ENCODE peak calls at places on chromosomes 2 and 18, in six cellular contexts. One of them, this sample, is unnamed.

GRCh38 chr2:57890462-57890861 is 156.1 kb upstream of the VRK2 start:
- DNase-seq in AG04449: peak; percentile 38
- DNase-seq in lower lobe of right lung: no peak
- DNase-seq in mesothelial cell of epicardium: no peak
- DNase-seq in OCI-LY7: no peak
- DNase-seq in epithelial cell of proximal tubule: peak; percentile 51
- DNase-seq in this sample: no peak

GRCh38 chr18:59701272-59701671 is 4.0 kb upstream of the CCBE1 start:
- DNase-seq in AG04449: no peak
- DNase-seq in lower lobe of right lung: no peak
- DNase-seq in mesothelial cell of epicardium: no peak
- DNase-seq in OCI-LY7: no peak
- DNase-seq in epithelial cell of proximal tubule: no peak
- DNase-seq in this sample: no peak

GRCh38 chr2:205865794-205866490 is 183.6 kb downstream of the NRP2 start:
- DNase-seq in AG04449: no peak
- DNase-seq in lower lobe of right lung: no peak
- DNase-seq in mesothelial cell of epicardium: no peak
- DNase-seq in OCI-LY7: no peak
- DNase-seq in epithelial cell of proximal tubule: no peak
- DNase-seq in this sample: no peak

GRCh38 chr2:168192143-168192785 is 55.1 kb downstream of the STK39 start:
- DNase-seq in AG04449: no peak
- DNase-seq in lower lobe of right lung: no peak
- DNase-seq in mesothelial cell of epicardium: no peak
- DNase-seq in OCI-LY7: no peak
- DNase-seq in epithelial cell of proximal tubule: no peak
- DNase-seq in this sample: no peak

GRCh38 chr2:172978053-172978383 is 97.6 kb upstream of the MAP3K20 start:
- DNase-seq in AG04449: no peak
- DNase-seq in lower lobe of right lung: no peak
- DNase-seq in mesothelial cell of epicardium: no peak
- DNase-seq in OCI-LY7: no peak
- DNase-seq in epithelial cell of proximal tubule: no peak
- DNase-seq in this sample: no peak

GRCh38 chr2:234249873-234250272 is 199.4 kb downstream of the SPP2 start:
- DNase-seq in AG04449: no peak
- DNase-seq in lower lobe of right lung: no peak
- DNase-seq in mesothelial cell of epicardium: no peak
- DNase-seq in OCI-LY7: no peak
- DNase-seq in epithelial cell of proximal tubule: peak; percentile 90
- DNase-seq in this sample: no peak

GRCh38 chr2:101718479-101718878 is 21.0 kb downstream of the MAP4K4 start:
- DNase-seq in AG04449: no peak
- DNase-seq in lower lobe of right lung: no peak
- DNase-seq in mesothelial cell of epicardium: no peak
- DNase-seq in OCI-LY7: no peak
- DNase-seq in epithelial cell of proximal tubule: no peak
- DNase-seq in this sample: no peak

GRCh38 chr2:168518555-168519066 is 62.5 kb downstream of the CERS6 start:
- DNase-seq in AG04449: no peak
- DNase-seq in lower lobe of right lung: no peak
- DNase-seq in mesothelial cell of epicardium: no peak
- DNase-seq in OCI-LY7: no peak
- DNase-seq in epithelial cell of proximal tubule: peak; percentile 41
- DNase-seq in this sample: no peak

GRCh38 chr2:67500541-67500940 is 103.4 kb downstream of the ETAA1 start:
- DNase-seq in AG04449: no peak
- DNase-seq in lower lobe of right lung: no peak
- DNase-seq in mesothelial cell of epicardium: no peak
- DNase-seq in OCI-LY7: no peak
- DNase-seq in epithelial cell of proximal tubule: no peak
- DNase-seq in this sample: no peak

GRCh38 chr2:237429761-237430160 is 15.8 kb upstream of the COL6A3 start:
- DNase-seq in AG04449: no peak
- DNase-seq in lower lobe of right lung: peak; percentile 88
- DNase-seq in mesothelial cell of epicardium: no peak
- DNase-seq in OCI-LY7: no peak
- DNase-seq in epithelial cell of proximal tubule: no peak
- DNase-seq in this sample: no peak

GRCh38 chr2:48948400-48949110 is 193.0 kb upstream of the LHCGR start:
- DNase-seq in AG04449: no peak
- DNase-seq in lower lobe of right lung: no peak
- DNase-seq in mesothelial cell of epicardium: no peak
- DNase-seq in OCI-LY7: no peak
- DNase-seq in epithelial cell of proximal tubule: no peak
- DNase-seq in this sample: no peak

GRCh38 chr2:160042054-160042453 is 20.4 kb downstream of the PLA2R1 start:
- DNase-seq in AG04449: no peak
- DNase-seq in lower lobe of right lung: no peak
- DNase-seq in mesothelial cell of epicardium: no peak
- DNase-seq in OCI-LY7: no peak
- DNase-seq in epithelial cell of proximal tubule: no peak
- DNase-seq in this sample: no peak

GRCh38 chr2:105777506-105778343 is 33.0 kb downstream of the NCK2 start:
- DNase-seq in AG04449: no peak
- DNase-seq in lower lobe of right lung: no peak
- DNase-seq in mesothelial cell of epicardium: no peak
- DNase-seq in OCI-LY7: no peak
- DNase-seq in epithelial cell of proximal tubule: no peak
- DNase-seq in this sample: no peak

GRCh38 chr2:239692348-239692747 is 291.5 kb upstream of the HDAC4 start:
- DNase-seq in AG04449: no peak
- DNase-seq in lower lobe of right lung: no peak
- DNase-seq in mesothelial cell of epicardium: peak; percentile 21
- DNase-seq in OCI-LY7: no peak
- DNase-seq in epithelial cell of proximal tubule: no peak
- DNase-seq in this sample: peak; percentile 66

GRCh38 chr2:43169987-43170732 is 56.2 kb downstream of the ZFP36L2 start:
- DNase-seq in AG04449: no peak
- DNase-seq in lower lobe of right lung: peak; percentile 72
- DNase-seq in mesothelial cell of epicardium: no peak
- DNase-seq in OCI-LY7: peak; percentile 80
- DNase-seq in epithelial cell of proximal tubule: no peak
- DNase-seq in this sample: no peak

GRCh38 chr18:22342625-22343024 is 75.1 kb downstream of the CTAGE1 start:
- DNase-seq in AG04449: no peak
- DNase-seq in lower lobe of right lung: peak; percentile 81
- DNase-seq in mesothelial cell of epicardium: peak; percentile 61
- DNase-seq in OCI-LY7: no peak
- DNase-seq in epithelial cell of proximal tubule: no peak
- DNase-seq in this sample: no peak

GRCh38 chr2:207316906-207317305 is 151.2 kb upstream of the KLF7 start:
- DNase-seq in AG04449: no peak
- DNase-seq in lower lobe of right lung: no peak
- DNase-seq in mesothelial cell of epicardium: no peak
- DNase-seq in OCI-LY7: no peak
- DNase-seq in epithelial cell of proximal tubule: no peak
- DNase-seq in this sample: no peak
- TF ChIP-seq CTCF in AG04449: no peak
- TF ChIP-seq CTCF in lower lobe of right lung: no peak
- TF ChIP-seq CTCF in mesothelial cell of epicardium: no peak
- TF ChIP-seq CTCF in OCI-LY7: no peak
- TF ChIP-seq CTCF in epithelial cell of proximal tubule: no peak
- TF ChIP-seq CTCF in this sample: no peak

GRCh38 chr2:241702155-241702404 is 241 bp downstream of the ING5 start:
- DNase-seq in AG04449: no peak
- DNase-seq in lower lobe of right lung: no peak
- DNase-seq in mesothelial cell of epicardium: no peak
- DNase-seq in OCI-LY7: peak; percentile 77
- DNase-seq in epithelial cell of proximal tubule: no peak
- DNase-seq in this sample: no peak

GRCh38 chr2:241701405-241702154 is at the start of gene ING5:
- DNase-seq in AG04449: peak; percentile 9
- DNase-seq in lower lobe of right lung: peak; percentile 98
- DNase-seq in mesothelial cell of epicardium: peak; percentile 98
- DNase-seq in OCI-LY7: peak; percentile 96
- DNase-seq in epithelial cell of proximal tubule: no peak
- DNase-seq in this sample: peak; percentile 99

GRCh38 chr2:241701155-241701404 is 759 bp upstream of the ING5 start:
- DNase-seq in AG04449: peak; percentile 9
- DNase-seq in lower lobe of right lung: no peak
- DNase-seq in mesothelial cell of epicardium: no peak
- DNase-seq in OCI-LY7: peak; percentile 97
- DNase-seq in epithelial cell of proximal tubule: no peak
- DNase-seq in this sample: no peak

GRCh38 chr2:241703128-241703604 is 1.3 kb downstream of the ING5 start:
- DNase-seq in AG04449: no peak
- DNase-seq in lower lobe of right lung: no peak
- DNase-seq in mesothelial cell of epicardium: no peak
- DNase-seq in OCI-LY7: no peak
- DNase-seq in epithelial cell of proximal tubule: no peak
- DNase-seq in this sample: no peak

DNA sequence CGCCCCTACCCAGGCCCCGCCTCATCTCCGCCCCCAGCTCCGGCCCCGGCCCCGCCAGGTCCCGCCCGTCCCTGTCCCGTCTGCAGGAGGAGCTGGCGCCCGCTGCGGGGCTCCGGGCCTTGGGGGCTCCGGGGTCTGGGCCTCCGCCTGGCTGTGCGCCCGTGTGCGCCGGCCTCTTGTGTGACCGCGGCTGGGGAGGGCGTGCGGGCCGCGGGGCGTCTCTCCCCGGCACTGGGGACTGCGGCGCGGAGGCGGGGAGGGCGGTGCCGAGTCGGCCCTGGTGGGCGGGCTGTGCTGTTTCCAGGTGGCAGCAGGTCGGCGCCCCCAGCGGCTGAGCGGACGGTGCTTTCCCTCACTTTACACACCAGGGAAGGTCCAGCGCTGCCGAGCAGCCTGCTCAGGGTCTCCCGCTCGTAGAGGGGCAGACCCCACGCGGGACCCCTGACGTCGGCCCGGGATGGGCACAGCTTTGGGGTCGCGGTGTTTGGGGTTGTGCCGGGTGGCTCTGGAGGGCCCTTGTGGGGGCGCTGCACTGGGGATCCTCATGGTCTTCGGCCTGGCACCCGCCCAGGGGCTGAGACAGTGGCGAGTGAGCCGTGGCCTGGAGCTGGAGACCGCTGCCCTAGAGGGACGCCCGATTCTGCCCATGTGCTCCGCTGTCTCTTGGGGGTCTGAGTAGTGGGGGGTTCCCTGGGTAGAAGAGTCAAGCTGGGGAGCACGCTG is 727 bp downstream of the ING5 start:
- DNase-seq in AG04449: no peak
- DNase-seq in lower lobe of right lung: peak; percentile 87
- DNase-seq in mesothelial cell of epicardium: peak; percentile 93
- DNase-seq in OCI-LY7: peak; percentile 90
- DNase-seq in epithelial cell of proximal tubule: no peak
- DNase-seq in this sample: peak; percentile 94
- TF ChIP-seq CTCF in AG04449: peak; percentile 53
- TF ChIP-seq CTCF in lower lobe of right lung: peak; percentile 36
- TF ChIP-seq CTCF in mesothelial cell of epicardium: no peak
- TF ChIP-seq CTCF in OCI-LY7: peak; percentile 78
- TF ChIP-seq CTCF in epithelial cell of proximal tubule: peak; percentile 44
- TF ChIP-seq CTCF in this sample: peak; percentile 68

GRCh38 chr2:223920109-223920508 is 25.0 kb downstream of the WDFY1 start:
- DNase-seq in AG04449: no peak
- DNase-seq in lower lobe of right lung: no peak
- DNase-seq in mesothelial cell of epicardium: no peak
- DNase-seq in OCI-LY7: no peak
- DNase-seq in epithelial cell of proximal tubule: no peak
- DNase-seq in this sample: no peak
- TF ChIP-seq CTCF in AG04449: no peak
- TF ChIP-seq CTCF in lower lobe of right lung: no peak
- TF ChIP-seq CTCF in mesothelial cell of epicardium: peak; percentile 60
- TF ChIP-seq CTCF in OCI-LY7: peak; percentile 24
- TF ChIP-seq CTCF in epithelial cell of proximal tubule: peak; percentile 8
- TF ChIP-seq CTCF in this sample: peak; percentile 39

DNA sequence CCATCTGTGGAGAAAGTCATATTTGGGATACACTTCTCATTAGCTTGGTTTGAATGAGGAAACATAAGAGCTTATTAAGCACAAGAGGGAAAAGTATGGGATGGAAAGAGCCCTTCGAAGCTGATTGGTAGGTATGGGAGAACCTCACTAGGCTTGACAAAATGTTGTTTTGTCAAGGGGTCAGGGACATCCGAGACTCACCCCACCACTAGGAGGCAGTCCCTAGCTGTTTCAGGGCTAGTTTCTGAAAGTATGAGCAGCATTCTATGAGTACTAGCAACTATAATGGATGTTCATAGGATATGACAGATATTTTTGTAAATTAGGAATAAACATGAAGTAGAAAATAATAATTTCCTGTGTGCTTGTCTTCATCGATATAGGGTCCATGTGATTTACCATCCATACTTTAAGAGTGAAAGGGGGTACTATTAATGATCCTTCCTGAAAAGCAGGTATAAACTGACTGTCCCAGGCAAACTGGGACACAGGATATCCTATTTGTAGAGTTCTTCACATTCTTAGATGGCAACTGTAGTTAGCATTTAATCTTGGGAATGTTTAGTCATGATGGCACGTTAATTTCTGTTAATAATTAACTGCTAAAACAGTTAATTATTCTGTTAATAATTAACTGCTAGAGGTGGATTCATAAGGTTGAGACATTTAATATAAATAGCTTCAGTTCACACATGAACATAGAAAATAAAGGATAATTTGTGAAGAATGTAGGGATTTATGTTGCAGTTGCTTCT is 28.4 kb downstream of the OTX1 start:
- DNase-seq in AG04449: no peak
- DNase-seq in lower lobe of right lung: no peak
- DNase-seq in mesothelial cell of epicardium: no peak
- DNase-seq in OCI-LY7: peak; percentile 16
- DNase-seq in epithelial cell of proximal tubule: peak; percentile 53
- DNase-seq in this sample: no peak
- TF ChIP-seq CTCF in AG04449: peak; percentile 25
- TF ChIP-seq CTCF in lower lobe of right lung: no peak
- TF ChIP-seq CTCF in mesothelial cell of epicardium: no peak
- TF ChIP-seq CTCF in OCI-LY7: peak; percentile 74
- TF ChIP-seq CTCF in epithelial cell of proximal tubule: peak; percentile 37
- TF ChIP-seq CTCF in this sample: peak; percentile 50

This sample was measured in type B pancreatic cell.